ENCODE peak calls at places on chromosomes 16 and 17, in six cellular contexts. H is HFFc6, V is progenitor cell of endocrine pancreas, K is breast epithelium, L is AG09319, A is HL-60. G is an unnamed sample.

GRCh38 chr16:21953541-21953902 is 361 bp downstream of the UQCRC2 start:
- DNase-seq in L (no peak), A (no peak), K (no peak), V (no peak), H (no peak), G (no peak)

GRCh38 chr17:17966399-17966798 is 5.8 kb downstream of the TOM1L2 start:
- DNase-seq in H (no peak), L (no peak), K (no peak), V (no peak), A (no peak), G (no peak)

GRCh38 chr16:24075929-24076716 is 180.0 kb upstream of the CACNG3 start:
- DNase-seq in A (no peak), L (no peak), V (no peak), H (no peak), K (no peak), G (no peak)

GRCh38 chr17:27760069-27760885 is 40.1 kb downstream of the NOS2 start:
- DNase-seq in A (peak; percentile 53), V (peak; percentile 66), H (peak; percentile 16), K (peak; percentile 76), L (peak; percentile 3), G (no peak)

GRCh38 chr17:40559954-40560591 is 5.2 kb downstream of the CCR7 start:
- DNase-seq in V (peak; percentile 86), A (peak; percentile 77), H (peak; percentile 83), L (peak; percentile 90), K (peak; percentile 95), G (peak; percentile 68)

GRCh38 chr17:1627219-1627986 is 1.2 kb downstream of the SLC43A2 start:
- DNase-seq in A (peak; percentile 84), V (no peak), H (no peak), K (no peak), L (no peak), G (peak; percentile 83)

GRCh38 chr17:45341389-45342158 is 24.8 kb upstream of the MAP3K14 start:
- DNase-seq in L (peak; percentile 85), H (peak; percentile 93), V (peak; percentile 10), K (peak; percentile 52), A (no peak), G (no peak)

GRCh38 chr16:2043296-2043979 is 4.2 kb downstream of the NTHL1 start:
- DNase-seq in K (no peak), A (no peak), V (no peak), H (no peak), L (no peak), G (no peak)

GRCh38 chr17:73823684-73824083 is 179.4 kb upstream of the SDK2 start:
- DNase-seq in L (no peak), V (no peak), K (no peak), A (no peak), H (no peak), G (no peak)

GRCh38 chr16:970766-971581 is at the start of gene LMF1:
- DNase-seq in K (peak; percentile 97), V (peak; percentile 97), L (peak; percentile 63), A (peak; percentile 89), H (peak; percentile 82), G (peak; percentile 95)

GRCh38 chr17:4881761-4882555 is 17.4 kb upstream of the C17orf107 start:
- DNase-seq in H (peak; percentile 5), K (peak; percentile 72), L (no peak), V (peak; percentile 57), A (peak; percentile 23), G (no peak)

GRCh38 chr17:46943511-46944393 is 20.8 kb downstream of the GOSR2 start:
- DNase-seq in A (no peak), K (no peak), V (no peak), L (no peak), H (peak; percentile 65), G (no peak)

GRCh38 chr17:81891303-81891552 is 158 bp downstream of the ALYREF start:
- DNase-seq in A (no peak), K (no peak), H (no peak), L (no peak), V (no peak), G (no peak)

GRCh38 chr17:80951121-80952090 is 40.2 kb upstream of the CHMP6 start:
- DNase-seq in H (no peak), L (no peak), V (no peak), K (no peak), A (no peak), G (peak; percentile 30)

GRCh38 chr17:10156579-10157488 is 41.6 kb downstream of the GAS7 start:
- DNase-seq in L (no peak), K (no peak), H (no peak), V (no peak), A (peak; percentile 84), G (peak; percentile 95)

GRCh38 chr16:52182840-52183239 is 364.1 kb downstream of the TOX3 start:
- DNase-seq in L (no peak), A (no peak), K (no peak), H (no peak), V (no peak), G (no peak)

GRCh38 chr17:30517786-30518185 is 40.6 kb downstream of the GOSR1 start:
- DNase-seq in L (no peak), H (peak; percentile 21), A (no peak), V (no peak), K (no peak), G (no peak)

GRCh38 chr17:45948881-45949624 is 50.0 kb upstream of the STH start:
- DNase-seq in A (peak; percentile 51), K (peak; percentile 74), H (peak; percentile 48), L (peak; percentile 12), V (peak; percentile 62), G (no peak)

GRCh38 chr16:20899503-20900298 is 457 bp downstream of the DCUN1D3 start:
- DNase-seq in V (peak; percentile 26), A (no peak), L (no peak), H (no peak), K (no peak), G (no peak)

GRCh38 chr17:75343007-75343406 is 53.8 kb upstream of the SLC25A19 start:
- DNase-seq in V (no peak), K (no peak), L (no peak), H (no peak), A (no peak), G (no peak)

GRCh38 chr16:67277294-67277998 is 1.9 kb upstream of the PLEKHG4 start:
- DNase-seq in H (peak; percentile 98), L (peak; percentile 96), V (no peak), K (peak; percentile 68), A (peak; percentile 23), G (no peak)

GRCh38 chr17:77748436-77748835 is 210.1 kb upstream of the TNRC6C start:
- DNase-seq in L (no peak), A (no peak), V (no peak), H (no peak), K (no peak), G (no peak)

DNA sequence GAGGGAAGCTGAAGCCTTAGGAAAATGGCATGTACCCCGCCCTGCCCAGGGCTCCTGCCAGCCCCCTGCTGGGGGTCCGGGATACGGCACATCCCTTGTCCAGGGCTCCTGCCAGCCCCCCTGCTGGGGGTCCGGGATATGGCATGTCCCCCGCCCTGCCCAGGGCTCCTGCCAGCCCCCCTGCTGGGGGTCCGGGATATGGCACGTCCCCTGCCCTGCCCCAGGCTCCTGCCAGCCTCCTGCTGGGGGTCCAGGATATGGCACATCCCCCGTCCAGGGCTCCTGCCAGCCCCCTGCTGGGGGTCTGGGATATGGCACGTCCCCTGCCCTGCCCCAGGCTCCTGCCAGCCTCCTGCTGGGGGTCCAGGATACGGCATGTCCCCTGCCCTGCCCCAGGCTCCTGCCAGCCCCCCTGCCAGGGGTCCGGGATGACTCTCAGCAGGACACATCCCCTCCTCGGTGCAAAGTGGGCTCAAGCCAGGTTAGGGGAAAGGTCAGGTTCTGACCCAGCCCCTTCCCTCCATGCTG is 43.2 kb downstream of the RPH3AL start:
- DNase-seq in V (peak; percentile 77), H (no peak), L (no peak), K (no peak), A (peak; percentile 24), G (no peak)
- TF ChIP-seq CTCF in V (peak; percentile 96), H (peak; percentile 80), L (peak; percentile 5), K (no peak), A (peak; percentile 43), G (peak; percentile 48)

DNA sequence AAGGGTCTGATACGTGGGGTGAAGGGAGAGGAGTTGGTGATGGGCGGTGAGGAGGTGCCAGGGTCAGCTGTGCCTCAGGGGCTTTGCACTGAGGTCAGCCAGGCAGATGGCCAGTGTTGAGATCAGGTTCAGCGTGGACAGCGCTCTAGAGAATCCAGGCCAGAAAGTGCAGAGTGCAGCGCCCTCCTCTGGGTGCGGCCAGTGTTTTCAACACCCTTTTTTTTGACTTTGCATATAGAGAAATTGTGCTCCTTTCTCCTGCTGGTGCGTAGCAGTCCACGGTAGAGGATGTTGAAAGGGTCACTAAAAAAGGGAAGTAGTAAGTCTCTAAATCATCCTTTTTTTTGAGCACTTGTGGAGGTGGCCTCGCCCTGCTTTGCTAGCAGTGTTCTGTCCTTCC is 53.9 kb downstream of the BANP start:
- DNase-seq in V (no peak), H (no peak), K (no peak), L (no peak), A (peak; percentile 41), G (peak; percentile 78)
- TF ChIP-seq CTCF in V (peak; percentile 20), H (peak; percentile 54), K (no peak), L (no peak), A (peak; percentile 6), G (peak; percentile 74)

DNA sequence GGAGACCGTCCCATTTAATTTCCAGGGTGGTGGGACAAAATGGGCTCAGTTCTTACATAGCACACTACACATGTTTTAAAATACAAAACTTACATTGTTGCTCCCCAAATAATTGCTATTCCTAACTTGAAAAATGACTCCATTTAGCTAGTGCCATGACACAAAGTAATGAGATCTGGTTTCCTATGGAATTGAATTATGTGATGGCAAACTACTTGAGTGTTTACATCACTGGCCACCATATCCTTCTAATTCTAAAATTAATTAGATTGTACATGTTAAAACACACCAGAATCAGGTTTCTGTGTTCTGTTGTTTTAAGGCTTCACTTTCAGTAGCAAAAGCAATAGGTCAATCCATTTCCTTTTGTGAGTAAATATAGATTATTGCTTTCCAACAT is 6.4 kb downstream of the PSME3IP1 start:
- DNase-seq in A (no peak), K (no peak), V (no peak), L (no peak), H (no peak), G (no peak)
- TF ChIP-seq CTCF in A (no peak), K (no peak), V (no peak), L (no peak), H (no peak), G (no peak)

GRCh38 chr16:78478267-78478821 is 378.9 kb downstream of the WWOX start:
- DNase-seq in H (no peak), L (no peak), K (no peak), A (no peak), V (no peak), G (no peak)
- TF ChIP-seq CTCF in H (peak; percentile 49), L (no peak), K (no peak), A (no peak), V (peak; percentile 26), G (no peak)